ENCODE peak calls at places on chromosomes 5 and 9, in six cellular contexts. Z is A549, Y is spleen, X is HCT116, E is heart left ventricle, M is uterus. D is an unnamed sample.

GRCh38 chr5:157944938-157945337 is 86.0 kb upstream of the CLINT1 start:
- DNase-seq in Z (no peak), Y (no peak), X (no peak), E (no peak), M (no peak), D (no peak)

GRCh38 chr9:117232991-117233390 is 181.9 kb downstream of the ASTN2 start:
- DNase-seq in Z (no peak), Y (no peak), X (no peak), E (no peak), M (no peak), D (no peak)

GRCh38 chr9:12993432-12993831 is 218.6 kb downstream of the LURAP1L start:
- DNase-seq in Z (no peak), Y (no peak), X (no peak), E (no peak), M (no peak), D (no peak)

GRCh38 chr9:126669108-126669507 is 55.4 kb downstream of the LMX1B start:
- DNase-seq in Z (no peak), Y (no peak), X (no peak), E (no peak), M (no peak), D (no peak)

GRCh38 chr5:59042683-59043082 is 459.8 kb downstream of the RAB3C start:
- DNase-seq in Z (no peak), Y (no peak), X (no peak), E (no peak), M (no peak), D (no peak)

GRCh38 chr9:101418518-101419111 is 17.0 kb downstream of the ALDOB start:
- DNase-seq in Z (no peak), Y (no peak), X (no peak), E (no peak), M (no peak), D (peak)

GRCh38 chr5:102628449-102629175 is 126.5 kb upstream of the PAM start:
- DNase-seq in Z (no peak), Y (no peak), X (peak), E (peak), M (no peak), D (no peak)

GRCh38 chr5:143569213-143569663 is 165.8 kb upstream of the NR3C1 start:
- DNase-seq in Z (no peak), Y (no peak), X (no peak), E (no peak), M (no peak), D (no peak)

GRCh38 chr9:124399323-124399962 is 15.8 kb downstream of the PSMB7 start:
- DNase-seq in Z (no peak), Y (no peak), X (no peak), E (peak), M (no peak), D (no peak)

GRCh38 chr9:2469681-2470141 is 151.9 kb upstream of the VLDLR start:
- DNase-seq in Z (no peak), Y (no peak), X (no peak), E (peak), M (peak), D (peak)

GRCh38 chr5:149175346-149176113 is 34.2 kb downstream of the ABLIM3 start:
- DNase-seq in Z (no peak), Y (no peak), X (no peak), E (peak), M (peak), D (no peak)

GRCh38 chr9:134295746-134296250 is 30.5 kb upstream of the RXRA start:
- DNase-seq in Z (no peak), Y (peak), X (no peak), E (no peak), M (no peak), D (no peak)

GRCh38 chr5:85132269-85132668 is 747.6 kb upstream of the EDIL3 start:
- DNase-seq in Z (no peak), Y (no peak), X (no peak), E (no peak), M (no peak), D (no peak)

GRCh38 chr5:25970906-25971489 is 1067.4 kb downstream of the CDH9 start:
- DNase-seq in Z (no peak), Y (no peak), X (no peak), E (no peak), M (no peak), D (no peak)

GRCh38 chr5:146073239-146073900 is 32.0 kb downstream of the PLAC8L1 start:
- DNase-seq in Z (no peak), Y (no peak), X (no peak), E (no peak), M (no peak), D (no peak)

GRCh38 chr5:74243634-74244033 is 396.9 kb downstream of the ENC1 start:
- DNase-seq in Z (no peak), Y (no peak), X (no peak), E (no peak), M (no peak), D (no peak)

GRCh38 chr9:642014-642413 is 199.5 kb upstream of the DMRT1 start:
- DNase-seq in Z (no peak), Y (no peak), X (no peak), E (no peak), M (no peak), D (no peak)

GRCh38 chr5:58181578-58182286 is 278.2 kb downstream of the PLK2 start:
- DNase-seq in Z (no peak), Y (no peak), X (no peak), E (no peak), M (no peak), D (no peak)

GRCh38 chr5:119355636-119356383 is at the start of gene TNFAIP8:
- DNase-seq in Z (no peak), Y (peak), X (no peak), E (peak), M (peak), D (peak)

GRCh38 chr5:18792145-18792544 is 1157.9 kb downstream of the TAF11L14 start:
- DNase-seq in Z (no peak), Y (no peak), X (no peak), E (no peak), M (no peak), D (no peak)

GRCh38 chr5:8413975-8414374 is 545.0 kb downstream of the MTRR start:
- DNase-seq in Z (no peak), Y (no peak), X (no peak), E (no peak), M (no peak), D (no peak)

GRCh38 chr9:85586684-85587083 is 155.1 kb downstream of the AGTPBP1 start:
- DNase-seq in Z (no peak), Y (no peak), X (no peak), E (no peak), M (no peak), D (no peak)

GRCh38 chr9:89440548-89440947 is 57.4 kb downstream of the SEMA4D start:
- DNase-seq in Z (no peak), Y (peak), X (no peak), E (no peak), M (no peak), D (peak)
- H3K27ac ChIP-seq in Z (no peak), Y (peak), X (no peak), E (no peak), M (no peak), D (no peak)

DNA sequence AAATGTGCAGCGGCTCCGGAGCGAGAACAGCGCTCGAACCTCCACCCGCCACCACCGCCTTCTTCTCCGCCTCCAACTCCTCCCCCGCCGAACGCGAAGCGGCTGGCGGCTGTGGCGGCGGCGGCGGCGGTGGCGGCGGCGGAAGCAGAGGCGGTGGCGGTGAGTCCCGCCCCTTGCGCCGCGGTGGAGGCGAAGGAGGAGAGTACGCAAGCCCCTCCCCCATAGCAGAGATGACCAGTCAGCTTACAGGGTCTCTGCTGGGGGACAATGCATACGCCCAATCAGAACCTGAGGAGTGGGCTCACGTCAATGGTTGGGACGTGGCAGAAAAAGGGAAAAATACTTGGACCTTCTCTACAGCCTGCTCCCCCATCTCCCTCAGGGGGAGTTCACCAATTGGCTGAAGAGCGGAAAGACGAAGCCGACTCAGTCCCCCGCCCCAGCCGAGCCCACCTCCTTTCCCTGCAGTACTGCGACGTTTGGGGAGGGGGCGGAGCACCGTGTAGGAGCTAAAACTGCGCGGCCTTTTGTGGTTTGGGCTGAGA is at the start of gene PJA2:
- DNase-seq in Z (peak), Y (peak), X (peak), E (peak), M (peak), D (peak)
- TF ChIP-seq POLR2A in Z (peak), Y (no peak), X (peak), E (peak), M (peak), D (peak)

GRCh38 chr5:79800979-79801827 is 111.6 kb downstream of the CMYA5 start:
- DNase-seq in Z (no peak), Y (no peak), X (no peak), E (no peak), M (no peak), D (no peak)
- H3K27ac ChIP-seq in Z (no peak), Y (no peak), X (no peak), E (no peak), M (no peak), D (no peak)

GRCh38 chr5:150410524-150411244 is 2.0 kb downstream of the CD74 start:
- DNase-seq in Z (peak), Y (peak), X (peak), E (peak), M (peak), D (peak)
- TF ChIP-seq POLR2A in Z (no peak), Y (peak), X (no peak), E (no peak), M (no peak), D (no peak)

GRCh38 chr5:321233-321725 is at the start of gene AHRR:
- DNase-seq in Z (peak), Y (no peak), X (no peak), E (peak), M (no peak), D (no peak)

GRCh38 chr5:322281-322941 is 897 bp downstream of the AHRR start:
- DNase-seq in Z (no peak), Y (no peak), X (no peak), E (no peak), M (no peak), D (no peak)

GRCh38 chr5:320524-321232 is 836 bp upstream of the AHRR start:
- DNase-seq in Z (no peak), Y (no peak), X (no peak), E (no peak), M (no peak), D (no peak)

GRCh38 chr5:322942-323879 is 1.7 kb downstream of the AHRR start:
- DNase-seq in Z (no peak), Y (no peak), X (no peak), E (no peak), M (no peak), D (no peak)

GRCh38 chr5:321726-322251 is 275 bp downstream of the AHRR start:
- DNase-seq in Z (no peak), Y (no peak), X (no peak), E (no peak), M (no peak), D (no peak)
- H3K27ac ChIP-seq in Z (peak), Y (peak), X (no peak), E (no peak), M (no peak), D (no peak)

DNA sequence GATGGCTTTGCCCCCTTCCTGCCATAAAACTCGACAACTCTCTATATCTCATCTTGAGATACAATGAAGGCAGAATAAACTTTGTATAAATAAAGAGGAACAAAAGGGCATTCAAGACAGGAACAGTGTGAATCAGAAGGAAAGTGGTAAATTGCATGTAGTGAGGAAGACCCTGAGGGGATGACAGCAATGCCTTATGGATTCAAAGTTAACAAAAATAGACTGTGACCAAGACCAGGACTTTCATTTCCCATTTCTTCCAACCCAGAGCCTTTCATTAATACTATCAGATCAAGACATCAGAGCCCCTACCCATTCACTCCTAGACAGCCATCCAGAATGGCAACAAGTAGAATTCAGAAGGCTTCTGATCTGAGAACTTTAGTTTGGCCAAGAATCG is 46.4 kb upstream of the ZNF462 start:
- DNase-seq in Z (no peak), Y (no peak), X (no peak), E (no peak), M (no peak), D (no peak)
- TF ChIP-seq POLR2A in Z (no peak), Y (no peak), X (no peak), E (no peak), M (no peak), D (no peak)

D was measured in right lobe of liver.